ENCODE peak calls at places on chromosomes 3 and 15, in eight cellular contexts. One of them, this sample, is unnamed.

GRCh38 chr15:33242165-33242564 is 47.7 kb upstream of the FMN1 start:
- DNase-seq in bronchial epithelial cell: peak; percentile 100
- DNase-seq in tibial artery: no peak
- DNase-seq in heart left ventricle: no peak
- DNase-seq in psoas muscle: no peak
- DNase-seq in CD8-positive, alpha-beta memory T cell: no peak
- DNase-seq in GM23248: peak; percentile 83
- DNase-seq in WERI-Rb-1: no peak
- DNase-seq in this sample: no peak

GRCh38 chr3:55720614-55721013 is 233.5 kb upstream of the WNT5A start:
- DNase-seq in psoas muscle: no peak
- DNase-seq in bronchial epithelial cell: peak; percentile 11
- DNase-seq in GM23248: peak; percentile 58
- DNase-seq in CD8-positive, alpha-beta memory T cell: no peak
- DNase-seq in WERI-Rb-1: no peak
- DNase-seq in heart left ventricle: no peak
- DNase-seq in tibial artery: no peak
- DNase-seq in this sample: no peak

GRCh38 chr3:155332668-155333160 is 39.2 kb upstream of the STRIT1 start:
- DNase-seq in CD8-positive, alpha-beta memory T cell: no peak
- DNase-seq in heart left ventricle: no peak
- DNase-seq in tibial artery: no peak
- DNase-seq in bronchial epithelial cell: no peak
- DNase-seq in psoas muscle: no peak
- DNase-seq in GM23248: no peak
- DNase-seq in WERI-Rb-1: no peak
- DNase-seq in this sample: no peak

GRCh38 chr3:26132942-26133341 is 343.1 kb downstream of the OXSM start:
- DNase-seq in heart left ventricle: no peak
- DNase-seq in WERI-Rb-1: no peak
- DNase-seq in bronchial epithelial cell: no peak
- DNase-seq in psoas muscle: no peak
- DNase-seq in GM23248: no peak
- DNase-seq in CD8-positive, alpha-beta memory T cell: no peak
- DNase-seq in tibial artery: no peak
- DNase-seq in this sample: no peak

GRCh38 chr3:11288786-11289637 is 16.8 kb downstream of the ATG7 start:
- DNase-seq in GM23248: peak; percentile 92
- DNase-seq in psoas muscle: no peak
- DNase-seq in tibial artery: peak; percentile 40
- DNase-seq in heart left ventricle: no peak
- DNase-seq in bronchial epithelial cell: peak; percentile 96
- DNase-seq in CD8-positive, alpha-beta memory T cell: no peak
- DNase-seq in WERI-Rb-1: no peak
- DNase-seq in this sample: no peak

GRCh38 chr3:149559525-149559924 is 85.0 kb downstream of the TM4SF4 start:
- DNase-seq in bronchial epithelial cell: no peak
- DNase-seq in GM23248: no peak
- DNase-seq in tibial artery: no peak
- DNase-seq in WERI-Rb-1: no peak
- DNase-seq in psoas muscle: no peak
- DNase-seq in CD8-positive, alpha-beta memory T cell: no peak
- DNase-seq in heart left ventricle: no peak
- DNase-seq in this sample: no peak

GRCh38 chr15:71295242-71296031 is 180.2 kb downstream of the THSD4 start:
- DNase-seq in bronchial epithelial cell: peak; percentile 100
- DNase-seq in CD8-positive, alpha-beta memory T cell: no peak
- DNase-seq in GM23248: peak; percentile 98
- DNase-seq in heart left ventricle: no peak
- DNase-seq in tibial artery: no peak
- DNase-seq in psoas muscle: no peak
- DNase-seq in WERI-Rb-1: no peak
- DNase-seq in this sample: peak; percentile 51

GRCh38 chr3:107994181-107994580 is 96.7 kb downstream of the CD47 start:
- DNase-seq in WERI-Rb-1: no peak
- DNase-seq in CD8-positive, alpha-beta memory T cell: no peak
- DNase-seq in psoas muscle: no peak
- DNase-seq in heart left ventricle: no peak
- DNase-seq in GM23248: peak; percentile 28
- DNase-seq in tibial artery: no peak
- DNase-seq in bronchial epithelial cell: peak; percentile 53
- DNase-seq in this sample: no peak

GRCh38 chr3:193502871-193503270 is 51.8 kb downstream of the ATP13A4 start:
- DNase-seq in psoas muscle: no peak
- DNase-seq in heart left ventricle: no peak
- DNase-seq in GM23248: no peak
- DNase-seq in CD8-positive, alpha-beta memory T cell: no peak
- DNase-seq in WERI-Rb-1: no peak
- DNase-seq in tibial artery: no peak
- DNase-seq in bronchial epithelial cell: no peak
- DNase-seq in this sample: no peak

GRCh38 chr3:10090181-10090580 is 17.9 kb downstream of the FANCD2OS start:
- DNase-seq in tibial artery: no peak
- DNase-seq in psoas muscle: no peak
- DNase-seq in heart left ventricle: no peak
- DNase-seq in bronchial epithelial cell: no peak
- DNase-seq in WERI-Rb-1: no peak
- DNase-seq in CD8-positive, alpha-beta memory T cell: no peak
- DNase-seq in GM23248: no peak
- DNase-seq in this sample: no peak

GRCh38 chr3:10088256-10088655 is 19.8 kb downstream of the FANCD2OS start:
- DNase-seq in psoas muscle: no peak
- DNase-seq in tibial artery: no peak
- DNase-seq in WERI-Rb-1: no peak
- DNase-seq in CD8-positive, alpha-beta memory T cell: no peak
- DNase-seq in GM23248: peak; percentile 13
- DNase-seq in bronchial epithelial cell: no peak
- DNase-seq in heart left ventricle: no peak
- DNase-seq in this sample: no peak

GRCh38 chr3:10099030-10099429 is 9.0 kb downstream of the FANCD2OS start:
- DNase-seq in bronchial epithelial cell: no peak
- DNase-seq in GM23248: no peak
- DNase-seq in heart left ventricle: no peak
- DNase-seq in tibial artery: no peak
- DNase-seq in WERI-Rb-1: no peak
- DNase-seq in psoas muscle: no peak
- DNase-seq in CD8-positive, alpha-beta memory T cell: no peak
- DNase-seq in this sample: no peak

GRCh38 chr3:10093678-10094077 is 14.4 kb downstream of the FANCD2OS start:
- DNase-seq in bronchial epithelial cell: no peak
- DNase-seq in WERI-Rb-1: no peak
- DNase-seq in GM23248: peak; percentile 9
- DNase-seq in psoas muscle: no peak
- DNase-seq in CD8-positive, alpha-beta memory T cell: no peak
- DNase-seq in heart left ventricle: no peak
- DNase-seq in tibial artery: no peak
- DNase-seq in this sample: no peak
- H3K36me3 ChIP-seq in bronchial epithelial cell: peaks cover 1% of the 10 kb centered on the region
- H3K36me3 ChIP-seq in WERI-Rb-1: peaks cover 22% of the 10 kb centered on the region
- H3K36me3 ChIP-seq in GM23248: no peaks in the 10 kb centered on the region
- H3K36me3 ChIP-seq in psoas muscle: no peaks in the 10 kb centered on the region
- H3K36me3 ChIP-seq in CD8-positive, alpha-beta memory T cell: peaks cover 14% of the 10 kb centered on the region
- H3K36me3 ChIP-seq in heart left ventricle: no peaks in the 10 kb centered on the region
- H3K36me3 ChIP-seq in tibial artery: no peaks in the 10 kb centered on the region
- H3K36me3 ChIP-seq in this sample: no peaks in the 10 kb centered on the region

GRCh38 chr3:141575879-141576743 is 89.3 kb downstream of the RASA2 start:
- DNase-seq in GM23248: peak; percentile 44
- DNase-seq in psoas muscle: no peak
- DNase-seq in heart left ventricle: no peak
- DNase-seq in WERI-Rb-1: no peak
- DNase-seq in tibial artery: no peak
- DNase-seq in CD8-positive, alpha-beta memory T cell: no peak
- DNase-seq in bronchial epithelial cell: peak; percentile 28
- DNase-seq in this sample: no peak
- H3K36me3 ChIP-seq in GM23248: peaks cover 73% of the 10 kb centered on the region
- H3K36me3 ChIP-seq in psoas muscle: peaks cover 83% of the 10 kb centered on the region
- H3K36me3 ChIP-seq in heart left ventricle: peaks cover 3% of the 10 kb centered on the region
- H3K36me3 ChIP-seq in WERI-Rb-1: peaks cover 38% of the 10 kb centered on the region
- H3K36me3 ChIP-seq in tibial artery: peaks cover 27% of the 10 kb centered on the region
- H3K36me3 ChIP-seq in CD8-positive, alpha-beta memory T cell: peaks cover 34% of the 10 kb centered on the region
- H3K36me3 ChIP-seq in bronchial epithelial cell: no peaks in the 10 kb centered on the region
- H3K36me3 ChIP-seq in this sample: no peaks in the 10 kb centered on the region

DNA sequence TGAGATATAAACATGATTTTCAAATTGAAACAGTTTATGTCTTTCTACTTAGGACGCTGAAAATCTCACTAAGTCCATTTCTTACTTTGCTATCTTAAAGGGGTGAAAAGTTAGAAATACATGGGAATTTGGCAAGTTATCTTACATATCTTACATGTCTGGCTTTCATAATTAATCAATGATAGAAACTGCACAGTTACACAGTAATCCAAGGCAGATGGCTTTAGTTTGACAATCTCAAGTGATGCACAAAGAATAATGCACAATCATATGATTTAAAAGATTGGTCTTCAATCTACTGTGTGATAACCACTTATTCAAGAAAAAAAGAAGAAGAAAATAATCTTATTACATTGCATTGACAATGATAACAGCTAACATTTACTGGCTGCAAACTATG is 14.2 kb downstream of the PDZRN3 start:
- DNase-seq in bronchial epithelial cell: no peak
- DNase-seq in WERI-Rb-1: no peak
- DNase-seq in CD8-positive, alpha-beta memory T cell: no peak
- DNase-seq in tibial artery: no peak
- DNase-seq in psoas muscle: no peak
- DNase-seq in GM23248: no peak
- DNase-seq in heart left ventricle: no peak
- DNase-seq in this sample: no peak
- H3K36me3 ChIP-seq in bronchial epithelial cell: no peaks in the 10 kb centered on the region
- H3K36me3 ChIP-seq in WERI-Rb-1: peaks cover 2% of the 10 kb centered on the region
- H3K36me3 ChIP-seq in CD8-positive, alpha-beta memory T cell: no peaks in the 10 kb centered on the region
- H3K36me3 ChIP-seq in tibial artery: no peaks in the 10 kb centered on the region
- H3K36me3 ChIP-seq in psoas muscle: no peaks in the 10 kb centered on the region
- H3K36me3 ChIP-seq in GM23248: no peaks in the 10 kb centered on the region
- H3K36me3 ChIP-seq in heart left ventricle: no peaks in the 10 kb centered on the region
- H3K36me3 ChIP-seq in this sample: no peaks in the 10 kb centered on the region

GRCh38 chr3:180253283-180253682 is 216.5 kb upstream of the PEX5L start:
- DNase-seq in GM23248: no peak
- DNase-seq in CD8-positive, alpha-beta memory T cell: no peak
- DNase-seq in psoas muscle: no peak
- DNase-seq in WERI-Rb-1: no peak
- DNase-seq in bronchial epithelial cell: peak; percentile 89
- DNase-seq in heart left ventricle: no peak
- DNase-seq in tibial artery: no peak
- DNase-seq in this sample: no peak

GRCh38 chr3:180246688-180247195 is 210.0 kb upstream of the PEX5L start:
- DNase-seq in CD8-positive, alpha-beta memory T cell: no peak
- DNase-seq in heart left ventricle: no peak
- DNase-seq in tibial artery: no peak
- DNase-seq in bronchial epithelial cell: no peak
- DNase-seq in WERI-Rb-1: no peak
- DNase-seq in GM23248: no peak
- DNase-seq in psoas muscle: no peak
- DNase-seq in this sample: no peak

GRCh38 chr3:180252683-180253082 is 215.9 kb upstream of the PEX5L start:
- DNase-seq in WERI-Rb-1: no peak
- DNase-seq in CD8-positive, alpha-beta memory T cell: no peak
- DNase-seq in GM23248: no peak
- DNase-seq in heart left ventricle: no peak
- DNase-seq in tibial artery: no peak
- DNase-seq in psoas muscle: no peak
- DNase-seq in bronchial epithelial cell: peak; percentile 83
- DNase-seq in this sample: no peak

GRCh38 chr3:180250172-180250571 is 213.4 kb upstream of the PEX5L start:
- DNase-seq in bronchial epithelial cell: peak; percentile 90
- DNase-seq in GM23248: peak; percentile 43
- DNase-seq in CD8-positive, alpha-beta memory T cell: no peak
- DNase-seq in heart left ventricle: no peak
- DNase-seq in tibial artery: no peak
- DNase-seq in psoas muscle: no peak
- DNase-seq in WERI-Rb-1: no peak
- DNase-seq in this sample: no peak
- H3K36me3 ChIP-seq in bronchial epithelial cell: no peaks in the 10 kb centered on the region
- H3K36me3 ChIP-seq in GM23248: no peaks in the 10 kb centered on the region
- H3K36me3 ChIP-seq in CD8-positive, alpha-beta memory T cell: no peaks in the 10 kb centered on the region
- H3K36me3 ChIP-seq in heart left ventricle: no peaks in the 10 kb centered on the region
- H3K36me3 ChIP-seq in tibial artery: no peaks in the 10 kb centered on the region
- H3K36me3 ChIP-seq in psoas muscle: no peaks in the 10 kb centered on the region
- H3K36me3 ChIP-seq in WERI-Rb-1: no peaks in the 10 kb centered on the region
- H3K36me3 ChIP-seq in this sample: no peaks in the 10 kb centered on the region

GRCh38 chr3:15753056-15753710 is 44.6 kb downstream of the ANKRD28 start:
- DNase-seq in CD8-positive, alpha-beta memory T cell: no peak
- DNase-seq in WERI-Rb-1: no peak
- DNase-seq in tibial artery: no peak
- DNase-seq in GM23248: no peak
- DNase-seq in bronchial epithelial cell: peak; percentile 1
- DNase-seq in psoas muscle: no peak
- DNase-seq in heart left ventricle: no peak
- DNase-seq in this sample: peak; percentile 62
- H3K36me3 ChIP-seq in CD8-positive, alpha-beta memory T cell: no peaks in the 10 kb centered on the region
- H3K36me3 ChIP-seq in WERI-Rb-1: peaks cover 16% of the 10 kb centered on the region
- H3K36me3 ChIP-seq in tibial artery: no peaks in the 10 kb centered on the region
- H3K36me3 ChIP-seq in GM23248: peaks cover 33% of the 10 kb centered on the region
- H3K36me3 ChIP-seq in bronchial epithelial cell: peaks cover 1% of the 10 kb centered on the region
- H3K36me3 ChIP-seq in psoas muscle: peaks cover 32% of the 10 kb centered on the region
- H3K36me3 ChIP-seq in heart left ventricle: peaks cover 6% of the 10 kb centered on the region
- H3K36me3 ChIP-seq in this sample: no peaks in the 10 kb centered on the region

DNA sequence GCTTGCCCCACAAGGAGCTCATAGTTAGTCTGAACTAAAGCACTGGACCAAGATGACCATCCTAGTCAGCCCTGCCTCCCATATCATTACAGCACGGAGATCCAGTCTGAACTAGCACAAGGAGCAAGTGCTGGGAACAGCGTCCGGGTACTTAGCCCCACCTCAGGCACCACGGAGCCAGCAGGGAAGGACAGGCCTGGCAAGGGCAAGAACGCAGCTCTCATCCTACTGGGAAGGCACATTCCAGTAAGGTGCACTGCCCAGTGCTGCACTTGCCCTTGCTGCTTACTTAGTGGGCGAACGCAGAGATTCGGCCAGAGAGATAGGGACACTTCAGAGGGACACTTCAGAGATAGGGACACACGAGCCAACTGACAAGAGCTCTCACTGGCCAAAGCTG is 27.6 kb downstream of the SEC61A1 start:
- DNase-seq in GM23248: no peak
- DNase-seq in heart left ventricle: no peak
- DNase-seq in tibial artery: no peak
- DNase-seq in CD8-positive, alpha-beta memory T cell: no peak
- DNase-seq in psoas muscle: no peak
- DNase-seq in WERI-Rb-1: no peak
- DNase-seq in bronchial epithelial cell: no peak
- DNase-seq in this sample: no peak
- H3K36me3 ChIP-seq in GM23248: no peaks in the 10 kb centered on the region
- H3K36me3 ChIP-seq in heart left ventricle: no peaks in the 10 kb centered on the region
- H3K36me3 ChIP-seq in tibial artery: peaks cover 7% of the 10 kb centered on the region
- H3K36me3 ChIP-seq in CD8-positive, alpha-beta memory T cell: peaks cover 29% of the 10 kb centered on the region
- H3K36me3 ChIP-seq in psoas muscle: peaks cover 51% of the 10 kb centered on the region
- H3K36me3 ChIP-seq in WERI-Rb-1: peaks cover 35% of the 10 kb centered on the region
- H3K36me3 ChIP-seq in bronchial epithelial cell: peaks cover 22% of the 10 kb centered on the region
- H3K36me3 ChIP-seq in this sample: no peaks in the 10 kb centered on the region

DNA sequence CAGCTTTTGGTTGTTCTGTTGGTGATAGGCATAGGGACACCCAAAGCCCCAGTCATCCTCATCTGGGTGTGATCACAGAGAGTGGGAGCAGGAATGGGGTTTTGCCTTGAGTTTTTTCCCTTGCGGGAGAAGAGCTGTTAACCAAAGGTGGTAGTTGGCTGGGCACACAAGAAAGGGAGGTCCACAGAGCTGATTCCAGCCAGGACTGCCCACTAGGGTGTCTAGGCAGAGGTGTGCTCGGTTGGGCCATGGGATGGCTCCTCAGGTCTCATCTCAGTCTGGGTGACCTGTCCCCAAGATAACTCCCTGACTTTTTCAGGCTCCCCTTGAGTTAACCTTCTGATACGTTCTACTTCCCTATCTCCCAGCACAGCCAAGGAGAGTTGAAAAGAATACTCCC is 134.8 kb downstream of the PDE8A start:
- DNase-seq in psoas muscle: no peak
- DNase-seq in CD8-positive, alpha-beta memory T cell: no peak
- DNase-seq in bronchial epithelial cell: no peak
- DNase-seq in tibial artery: no peak
- DNase-seq in GM23248: no peak
- DNase-seq in WERI-Rb-1: no peak
- DNase-seq in heart left ventricle: no peak
- DNase-seq in this sample: no peak
- H3K36me3 ChIP-seq in psoas muscle: peaks cover 61% of the 10 kb centered on the region
- H3K36me3 ChIP-seq in CD8-positive, alpha-beta memory T cell: peaks cover 17% of the 10 kb centered on the region
- H3K36me3 ChIP-seq in bronchial epithelial cell: peaks cover 1% of the 10 kb centered on the region
- H3K36me3 ChIP-seq in tibial artery: peaks cover 54% of the 10 kb centered on the region
- H3K36me3 ChIP-seq in GM23248: peaks cover 7% of the 10 kb centered on the region
- H3K36me3 ChIP-seq in WERI-Rb-1: peaks cover 26% of the 10 kb centered on the region
- H3K36me3 ChIP-seq in heart left ventricle: peaks cover 4% of the 10 kb centered on the region
- H3K36me3 ChIP-seq in this sample: no peaks in the 10 kb centered on the region